ENCODE peak calls at places on chromosomes 13 and 19, in four cellular contexts. F, O, N and I are unnamed samples.

GRCh38 chr13:45315520-45316167 is 25.3 kb downstream of the TPT1 start:
- DNase-seq in F (no peak), O (no peak), N (no peak), I (no peak)

GRCh38 chr13:95573226-95573625 is 20.7 kb downstream of the CLDN10 start:
- DNase-seq in F (no peak), O (no peak), N (peak; percentile 27), I (no peak)

GRCh38 chr19:13060964-13061927 is 41.4 kb downstream of the LYL1 start:
- DNase-seq in F (peak; percentile 88), O (peak; percentile 94), N (peak; percentile 65), I (peak; percentile 59)

GRCh38 chr19:49492573-49493411 is 3.4 kb upstream of the RPS11 start:
- DNase-seq in F (no peak), O (peak; percentile 1), N (peak; percentile 31), I (no peak)

GRCh38 chr19:9494096-9494495 is 4.3 kb downstream of the ZNF560 start:
- DNase-seq in F (no peak), O (no peak), N (no peak), I (no peak)

GRCh38 chr13:81017525-81018152 is 676.7 kb upstream of the SPRY2 start:
- DNase-seq in F (peak; percentile 10), O (peak; percentile 70), N (peak; percentile 27), I (peak; percentile 16)

GRCh38 chr13:113955235-113955634 is 18.6 kb downstream of the C13orf46 start:
- DNase-seq in F (no peak), O (no peak), N (no peak), I (no peak)

GRCh38 chr13:26236306-26236705 is 14.2 kb upstream of the RNF6 start:
- DNase-seq in F (no peak), O (no peak), N (peak; percentile 51), I (no peak)

GRCh38 chr13:86585826-86586225 is 786.6 kb upstream of the SLITRK6 start:
- DNase-seq in F (no peak), O (no peak), N (peak; percentile 83), I (no peak)

GRCh38 chr13:46164661-46165060 is 17.3 kb downstream of the LCP1 start:
- DNase-seq in F (no peak), O (no peak), N (no peak), I (no peak)

GRCh38 chr19:7973883-7974282 is 30.4 kb upstream of the TIMM44 start:
- DNase-seq in F (no peak), O (no peak), N (no peak), I (no peak)

DNA sequence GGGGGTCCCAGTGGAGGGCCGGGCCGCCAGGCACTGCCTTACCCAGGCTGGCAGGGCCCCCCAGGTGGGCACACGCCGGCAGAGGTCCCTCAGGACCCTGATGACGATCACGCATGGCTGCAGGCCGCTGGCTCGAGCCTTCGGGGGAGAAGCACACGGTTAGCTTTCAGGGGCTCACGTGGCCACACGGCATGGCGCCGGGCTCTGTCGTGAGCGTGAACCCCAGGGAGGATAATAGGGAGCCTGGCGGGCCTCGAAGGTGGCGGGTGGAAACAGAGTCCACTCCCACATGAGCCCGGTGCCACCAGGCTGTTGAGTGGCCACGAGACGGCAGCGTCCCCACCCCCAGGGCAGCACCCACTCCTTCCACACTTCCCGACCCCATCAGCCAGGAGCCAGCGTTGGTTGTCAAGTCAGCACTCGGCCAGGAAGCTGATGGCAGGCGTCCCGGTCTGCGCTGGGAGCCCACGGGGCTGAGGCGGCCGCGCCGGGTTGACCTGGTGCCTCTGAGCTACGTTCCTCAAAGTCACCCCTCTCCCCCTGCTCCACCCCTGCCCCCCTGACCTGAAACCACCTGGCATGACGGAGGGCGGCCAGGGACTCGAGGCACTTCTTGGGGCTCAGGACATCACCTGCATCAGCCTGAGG is 24.7 kb upstream of the MATK start:
- DNase-seq in F (no peak), O (no peak), N (no peak), I (no peak)
- TF ChIP-seq EZH2 in F (no peak), O (no peak), N (no peak), I (no peak)

GRCh38 chr13:48908381-48909087 is 67.2 kb upstream of the FNDC3A start:
- DNase-seq in F (no peak), O (no peak), N (peak; percentile 64), I (no peak)
- H2AFZ ChIP-seq in F (no peak overlapping the region), O (peak overlapping the region; percentile 6), N (no peak overlapping the region), I (no peak overlapping the region)

GRCh38 chr13:20258208-20258962 is 26.3 kb upstream of the GJB6 start:
- DNase-seq in F (no peak), O (no peak), N (no peak), I (no peak)
- H3K4me3 ChIP-seq in F (no peak overlapping the region), O (no peak overlapping the region), N (no peak overlapping the region), I (no peak overlapping the region)

GRCh38 chr19:1775951-1776605 is 22.8 kb downstream of the ONECUT3 start:
- DNase-seq in F (no peak), O (no peak), N (no peak), I (no peak)
- TF ChIP-seq EZH2 in F (no peak), O (peak; percentile 93), N (peak; percentile 45), I (no peak)

GRCh38 chr19:6499052-6499790 is 2.9 kb downstream of the TUBB4A start:
- DNase-seq in F (peak; percentile 8), O (no peak), N (no peak), I (no peak)

GRCh38 chr19:6501740-6502648 is at the start of gene TUBB4A:
- DNase-seq in F (peak; percentile 86), O (peak; percentile 56), N (no peak), I (no peak)

GRCh38 chr19:6503407-6504201 is 1.5 kb upstream of the TUBB4A start:
- DNase-seq in F (peak; percentile 28), O (no peak), N (no peak), I (no peak)

GRCh38 chr19:6498294-6499036 is 3.6 kb downstream of the TUBB4A start:
- DNase-seq in F (peak; percentile 10), O (no peak), N (no peak), I (no peak)

GRCh38 chr19:6500837-6501739 is 1.0 kb downstream of the TUBB4A start:
- DNase-seq in F (no peak), O (no peak), N (no peak), I (no peak)
- H2AFZ ChIP-seq in F (no peak overlapping the region), O (peak overlapping the region; percentile 92), N (no peak overlapping the region), I (no peak overlapping the region)

GRCh38 chr13:52406629-52407028 is 657 bp upstream of the THSD1 start:
- DNase-seq in F (no peak), O (no peak), N (no peak), I (no peak)
- H3K4me3 ChIP-seq in F (no peak overlapping the region), O (peak overlapping the region; percentile 54), N (peak overlapping the region; percentile 80), I (no peak overlapping the region)

DNA sequence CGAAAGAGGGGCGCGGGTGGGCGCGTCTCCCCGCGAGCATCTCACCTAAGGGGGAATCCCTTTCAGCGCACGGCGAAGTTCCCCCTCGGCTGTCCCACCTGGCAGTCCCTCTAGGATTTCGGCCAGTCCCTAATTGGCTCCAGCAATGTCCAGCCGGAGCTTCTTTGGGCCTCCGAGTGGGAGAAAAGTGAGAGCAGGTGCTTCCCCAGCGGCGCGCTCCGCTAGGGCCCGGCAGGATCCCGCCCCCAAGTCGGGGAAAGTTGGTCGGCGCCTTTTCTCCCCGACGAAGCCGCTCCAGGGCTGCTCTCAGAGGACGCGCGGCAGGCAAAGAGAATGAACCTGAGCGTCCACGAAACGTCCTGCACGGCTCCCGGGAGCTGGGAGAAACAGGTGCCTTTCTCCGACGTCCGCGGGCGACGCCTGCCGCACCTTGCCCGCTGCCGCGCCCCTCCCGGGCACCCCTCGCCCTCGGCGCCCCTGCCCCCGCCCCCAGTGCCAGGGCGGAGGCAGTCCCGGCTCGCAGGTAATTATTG is 366 bp upstream of the KL start:
- DNase-seq in F (no peak), O (peak; percentile 45), N (no peak), I (no peak)
- TF ChIP-seq EZH2 in F (no peak), O (peak; percentile 89), N (peak; percentile 85), I (no peak)

DNA sequence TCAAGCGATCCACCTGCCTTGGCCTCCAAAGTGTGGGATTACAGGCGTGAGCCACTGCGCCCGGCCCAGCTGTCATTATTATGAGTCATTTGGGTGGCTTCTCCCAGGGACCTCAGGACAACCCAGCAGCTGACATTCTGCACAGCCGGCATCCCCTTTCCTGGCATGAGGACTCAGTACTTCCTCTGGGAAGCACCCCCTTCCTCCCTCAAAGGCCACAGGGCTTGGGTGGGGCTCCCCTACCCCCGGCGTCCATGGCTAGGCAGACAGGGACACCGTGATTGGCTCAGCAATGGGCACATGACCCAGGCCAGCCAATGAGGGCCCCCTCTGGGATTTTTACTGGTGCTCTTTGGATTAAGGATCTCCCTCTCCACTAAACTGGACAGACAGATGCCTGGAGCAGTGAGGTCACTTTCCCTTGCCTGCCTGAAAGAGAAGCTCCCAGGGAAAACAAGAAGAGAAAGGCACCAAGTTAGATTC is 6.0 kb downstream of the KANK2 start:
- DNase-seq in F (peak; percentile 73), O (no peak), N (peak; percentile 47), I (no peak)
- H2AFZ ChIP-seq in F (no peak overlapping the region), O (no peak overlapping the region), N (no peak overlapping the region), I (no peak overlapping the region)

GRCh38 chr13:40613192-40613818 is 53.1 kb downstream of the FOXO1 start:
- DNase-seq in F (no peak), O (no peak), N (no peak), I (no peak)
- H3K4me3 ChIP-seq in F (no peak overlapping the region), O (no peak overlapping the region), N (no peak overlapping the region), I (no peak overlapping the region)